ENCODE peak calls at places on chromosomes 4 and X, in eight cellular contexts. One of them, this sample, is unnamed.

GRCh38 chr4:57426779-57427395 is 316.7 kb upstream of the IGFBP7 start:
- DNase-seq in WTC11: peak
- DNase-seq in H9: peak
- DNase-seq in A549: peak
- DNase-seq in activated B cell treated with CpG ODN at 0.5 μM for 24 hours: no peak
- DNase-seq in AG09309: no peak
- DNase-seq in lower leg skin: no peak
- DNase-seq in lung: peak
- DNase-seq in this sample: peak

GRCh38 chr4:97103252-97103651 is 1040.0 kb downstream of the STPG2 start:
- DNase-seq in WTC11: no peak
- DNase-seq in H9: no peak
- DNase-seq in A549: no peak
- DNase-seq in activated B cell treated with CpG ODN at 0.5 μM for 24 hours: no peak
- DNase-seq in AG09309: no peak
- DNase-seq in lower leg skin: no peak
- DNase-seq in lung: no peak
- DNase-seq in this sample: no peak

GRCh38 chrX:49042581-49043219 is 457 bp downstream of the TFE3 start:
- DNase-seq in WTC11: peak
- DNase-seq in H9: no peak
- DNase-seq in A549: no peak
- DNase-seq in activated B cell treated with CpG ODN at 0.5 μM for 24 hours: no peak
- DNase-seq in AG09309: no peak
- DNase-seq in lower leg skin: no peak
- DNase-seq in lung: no peak
- DNase-seq in this sample: no peak

GRCh38 chr4:189021831-189022230 is 882.6 kb downstream of the TRIML1 start:
- DNase-seq in WTC11: no peak
- DNase-seq in H9: peak
- DNase-seq in A549: no peak
- DNase-seq in activated B cell treated with CpG ODN at 0.5 μM for 24 hours: no peak
- DNase-seq in AG09309: no peak
- DNase-seq in lower leg skin: no peak
- DNase-seq in lung: no peak
- DNase-seq in this sample: no peak

GRCh38 chr4:41320278-41320677 is 63.5 kb downstream of the UCHL1 start:
- DNase-seq in WTC11: no peak
- DNase-seq in H9: no peak
- DNase-seq in A549: no peak
- DNase-seq in activated B cell treated with CpG ODN at 0.5 μM for 24 hours: no peak
- DNase-seq in AG09309: no peak
- DNase-seq in lower leg skin: no peak
- DNase-seq in lung: no peak
- DNase-seq in this sample: no peak

GRCh38 chr4:37803348-37803973 is 23.0 kb upstream of the PGM2 start:
- DNase-seq in WTC11: no peak
- DNase-seq in H9: no peak
- DNase-seq in A549: no peak
- DNase-seq in activated B cell treated with CpG ODN at 0.5 μM for 24 hours: no peak
- DNase-seq in AG09309: peak
- DNase-seq in lower leg skin: no peak
- DNase-seq in lung: no peak
- DNase-seq in this sample: no peak

GRCh38 chr4:73703320-73703719 is 37.0 kb upstream of the CXCL8 start:
- DNase-seq in WTC11: no peak
- DNase-seq in H9: no peak
- DNase-seq in A549: no peak
- DNase-seq in activated B cell treated with CpG ODN at 0.5 μM for 24 hours: no peak
- DNase-seq in AG09309: no peak
- DNase-seq in lower leg skin: no peak
- DNase-seq in lung: no peak
- DNase-seq in this sample: no peak

GRCh38 chr4:3527914-3528876 is 4.0 kb downstream of the LRPAP1 start:
- DNase-seq in WTC11: no peak
- DNase-seq in H9: no peak
- DNase-seq in A549: no peak
- DNase-seq in activated B cell treated with CpG ODN at 0.5 μM for 24 hours: no peak
- DNase-seq in AG09309: no peak
- DNase-seq in lower leg skin: no peak
- DNase-seq in lung: no peak
- DNase-seq in this sample: peak

GRCh38 chr4:53671757-53672156 is 80.5 kb upstream of the LNX1 start:
- DNase-seq in WTC11: no peak
- DNase-seq in H9: no peak
- DNase-seq in A549: no peak
- DNase-seq in activated B cell treated with CpG ODN at 0.5 μM for 24 hours: no peak
- DNase-seq in AG09309: no peak
- DNase-seq in lower leg skin: no peak
- DNase-seq in lung: no peak
- DNase-seq in this sample: no peak

GRCh38 chr4:174522183-174523002 is at the start of gene HPGD:
- DNase-seq in WTC11: peak
- DNase-seq in H9: peak
- DNase-seq in A549: peak
- DNase-seq in activated B cell treated with CpG ODN at 0.5 μM for 24 hours: peak
- DNase-seq in AG09309: no peak
- DNase-seq in lower leg skin: peak
- DNase-seq in lung: peak
- DNase-seq in this sample: peak

GRCh38 chr4:17502764-17503163 is 9.1 kb downstream of the QDPR start:
- DNase-seq in WTC11: no peak
- DNase-seq in H9: no peak
- DNase-seq in A549: no peak
- DNase-seq in activated B cell treated with CpG ODN at 0.5 μM for 24 hours: no peak
- DNase-seq in AG09309: no peak
- DNase-seq in lower leg skin: no peak
- DNase-seq in lung: no peak
- DNase-seq in this sample: no peak

GRCh38 chr4:160235771-160236170 is 1132.9 kb downstream of the RAPGEF2 start:
- DNase-seq in WTC11: no peak
- DNase-seq in H9: no peak
- DNase-seq in A549: no peak
- DNase-seq in activated B cell treated with CpG ODN at 0.5 μM for 24 hours: no peak
- DNase-seq in AG09309: no peak
- DNase-seq in lower leg skin: no peak
- DNase-seq in lung: no peak
- DNase-seq in this sample: no peak

GRCh38 chr4:176778063-176778462 is 14.7 kb downstream of the VEGFC start:
- DNase-seq in WTC11: no peak
- DNase-seq in H9: no peak
- DNase-seq in A549: no peak
- DNase-seq in activated B cell treated with CpG ODN at 0.5 μM for 24 hours: no peak
- DNase-seq in AG09309: no peak
- DNase-seq in lower leg skin: no peak
- DNase-seq in lung: no peak
- DNase-seq in this sample: no peak

GRCh38 chrX:107935664-107936433 is 46.3 kb downstream of the TEX13B start:
- DNase-seq in WTC11: peak
- DNase-seq in H9: peak
- DNase-seq in A549: no peak
- DNase-seq in activated B cell treated with CpG ODN at 0.5 μM for 24 hours: no peak
- DNase-seq in AG09309: no peak
- DNase-seq in lower leg skin: peak
- DNase-seq in lung: no peak
- DNase-seq in this sample: no peak

GRCh38 chr4:80913381-80913780 is 117.1 kb upstream of the BMP3 start:
- DNase-seq in WTC11: no peak
- DNase-seq in H9: no peak
- DNase-seq in A549: no peak
- DNase-seq in activated B cell treated with CpG ODN at 0.5 μM for 24 hours: no peak
- DNase-seq in AG09309: no peak
- DNase-seq in lower leg skin: no peak
- DNase-seq in lung: no peak
- DNase-seq in this sample: no peak

GRCh38 chr4:186936496-186937375 is 213.1 kb upstream of the FAT1 start:
- DNase-seq in WTC11: no peak
- DNase-seq in H9: no peak
- DNase-seq in A549: peak
- DNase-seq in activated B cell treated with CpG ODN at 0.5 μM for 24 hours: no peak
- DNase-seq in AG09309: peak
- DNase-seq in lower leg skin: no peak
- DNase-seq in lung: no peak
- DNase-seq in this sample: no peak

DNA sequence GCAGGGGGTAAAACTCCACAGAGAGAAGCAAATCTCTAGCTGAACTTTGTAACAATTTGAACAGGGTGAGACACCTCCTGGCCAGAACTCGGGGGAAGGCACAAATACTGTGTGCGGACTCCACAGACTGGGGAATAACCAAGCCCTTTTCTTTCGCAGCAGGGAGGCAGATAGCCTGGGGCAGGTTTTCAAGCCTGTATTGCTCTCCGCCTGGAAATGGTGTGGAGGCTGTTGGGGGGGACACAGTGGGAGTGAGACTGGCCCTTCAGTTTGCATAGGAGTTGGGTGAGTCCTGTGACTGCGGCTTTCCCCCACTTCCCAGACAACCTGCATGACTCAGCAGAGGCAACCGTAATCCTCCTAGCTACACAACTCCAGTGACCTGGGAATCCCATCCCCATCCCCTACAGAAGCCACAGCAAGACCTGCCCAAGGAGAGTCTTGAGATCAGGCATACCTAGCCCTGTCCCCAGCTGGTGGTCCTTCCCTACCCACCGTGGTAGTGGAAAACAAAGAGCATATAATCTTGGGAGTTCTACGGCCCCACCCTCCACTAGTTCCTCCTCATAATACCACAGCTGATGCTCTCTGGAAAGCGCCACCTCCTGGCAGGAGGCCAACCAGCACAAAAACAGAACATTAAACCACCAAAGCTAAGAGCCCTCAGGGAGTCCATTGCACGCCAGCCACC is 12.9 kb upstream of the SMPX start:
- DNase-seq in WTC11: peak
- DNase-seq in H9: peak
- DNase-seq in A549: no peak
- DNase-seq in activated B cell treated with CpG ODN at 0.5 μM for 24 hours: no peak
- DNase-seq in AG09309: no peak
- DNase-seq in lower leg skin: no peak
- DNase-seq in lung: no peak
- DNase-seq in this sample: no peak
- TF ChIP-seq CTCF in WTC11: no peak
- TF ChIP-seq CTCF in H9: peak
- TF ChIP-seq CTCF in A549: no peak
- TF ChIP-seq CTCF in activated B cell treated with CpG ODN at 0.5 μM for 24 hours: no peak
- TF ChIP-seq CTCF in AG09309: no peak
- TF ChIP-seq CTCF in lower leg skin: no peak
- TF ChIP-seq CTCF in lung: no peak
- TF ChIP-seq CTCF in this sample: peak

DNA sequence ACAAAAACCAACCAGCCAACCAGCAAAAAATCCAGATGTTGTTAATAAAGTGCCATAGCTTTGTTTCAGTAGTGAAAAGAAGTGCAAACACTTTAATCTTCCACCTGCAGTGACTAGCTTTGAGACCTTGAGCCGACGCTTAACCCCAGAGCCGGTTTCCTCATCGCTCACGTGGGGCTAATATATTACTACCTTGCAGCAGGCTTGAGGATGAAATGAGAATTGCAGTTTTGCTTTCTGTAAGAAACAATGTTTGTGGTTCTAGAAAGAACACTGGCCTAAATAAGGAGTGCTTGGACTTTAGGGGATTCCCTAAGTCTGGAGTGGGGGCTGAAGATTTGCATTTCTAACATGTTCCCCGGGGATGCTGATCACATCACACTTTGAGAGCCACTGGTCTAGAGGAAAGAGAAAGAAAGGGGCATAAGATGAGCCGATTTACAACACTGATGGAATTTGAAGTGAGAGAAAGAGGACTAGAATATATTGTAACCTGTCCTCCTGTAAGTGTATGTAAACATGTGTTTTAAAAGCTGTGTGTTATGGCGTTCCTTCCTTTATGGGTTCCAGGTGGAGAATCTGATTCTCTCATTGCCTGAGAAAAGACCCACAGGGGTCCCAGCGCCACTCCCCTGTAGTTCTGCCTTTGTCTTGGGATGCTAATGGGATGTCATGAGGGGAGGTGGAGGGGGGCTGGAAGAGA is 1.4 kb downstream of the FGF2 start:
- DNase-seq in WTC11: peak
- DNase-seq in H9: peak
- DNase-seq in A549: peak
- DNase-seq in activated B cell treated with CpG ODN at 0.5 μM for 24 hours: no peak
- DNase-seq in AG09309: no peak
- DNase-seq in lower leg skin: peak
- DNase-seq in lung: no peak
- DNase-seq in this sample: no peak
- TF ChIP-seq CTCF in WTC11: no peak
- TF ChIP-seq CTCF in H9: no peak
- TF ChIP-seq CTCF in A549: no peak
- TF ChIP-seq CTCF in activated B cell treated with CpG ODN at 0.5 μM for 24 hours: no peak
- TF ChIP-seq CTCF in AG09309: peak
- TF ChIP-seq CTCF in lower leg skin: no peak
- TF ChIP-seq CTCF in lung: no peak
- TF ChIP-seq CTCF in this sample: peak

GRCh38 chrX:24259544-24260240 is 54.2 kb downstream of the SUPT20HL2 start:
- DNase-seq in WTC11: peak
- DNase-seq in H9: peak
- DNase-seq in A549: peak
- DNase-seq in activated B cell treated with CpG ODN at 0.5 μM for 24 hours: no peak
- DNase-seq in AG09309: peak
- DNase-seq in lower leg skin: peak
- DNase-seq in lung: no peak
- DNase-seq in this sample: no peak
- TF ChIP-seq CTCF in WTC11: no peak
- TF ChIP-seq CTCF in H9: peak
- TF ChIP-seq CTCF in A549: peak
- TF ChIP-seq CTCF in activated B cell treated with CpG ODN at 0.5 μM for 24 hours: no peak
- TF ChIP-seq CTCF in AG09309: peak
- TF ChIP-seq CTCF in lower leg skin: no peak
- TF ChIP-seq CTCF in lung: peak
- TF ChIP-seq CTCF in this sample: peak

DNA sequence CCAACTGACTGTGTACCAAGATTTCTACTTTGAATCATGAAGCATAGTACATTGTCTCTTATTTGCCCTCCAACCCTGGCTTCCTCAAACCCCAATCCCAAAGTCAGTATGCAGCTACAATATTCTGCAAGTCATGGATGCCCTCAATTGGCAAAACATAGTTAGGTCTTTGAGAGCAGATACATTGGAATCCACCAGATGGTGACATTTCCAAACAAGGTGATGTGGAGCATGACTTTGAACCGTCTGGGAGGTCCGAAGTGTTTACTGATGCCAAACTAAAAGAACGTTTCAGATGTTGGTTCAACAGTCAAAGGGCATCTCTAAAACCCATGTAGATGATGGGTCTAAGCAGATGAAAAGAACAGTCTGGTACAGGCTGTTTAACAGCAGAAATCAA is 43.7 kb upstream of the FRMD7 start:
- DNase-seq in WTC11: no peak
- DNase-seq in H9: no peak
- DNase-seq in A549: no peak
- DNase-seq in activated B cell treated with CpG ODN at 0.5 μM for 24 hours: no peak
- DNase-seq in AG09309: no peak
- DNase-seq in lower leg skin: no peak
- DNase-seq in lung: no peak
- DNase-seq in this sample: no peak
- TF ChIP-seq CTCF in WTC11: no peak
- TF ChIP-seq CTCF in H9: peak
- TF ChIP-seq CTCF in A549: no peak
- TF ChIP-seq CTCF in activated B cell treated with CpG ODN at 0.5 μM for 24 hours: no peak
- TF ChIP-seq CTCF in AG09309: no peak
- TF ChIP-seq CTCF in lower leg skin: no peak
- TF ChIP-seq CTCF in lung: no peak
- TF ChIP-seq CTCF in this sample: no peak

This sample was measured in type B pancreatic cell.